ENCODE peak calls at places on chromosomes 16 and 17, in four cellular contexts. One of them, this sample, is unnamed.

GRCh38 chr17:66476014-66476413 is 173.6 kb downstream of the PRKCA start:
- DNase-seq in HepG2: no peak
- DNase-seq in GM12878: no peak
- DNase-seq in K562: no peak
- DNase-seq in this sample: no peak

GRCh38 chr17:15954222-15954621 is 9.3 kb downstream of the ADORA2B start:
- DNase-seq in GM12878: no peak
- DNase-seq in K562: no peak
- DNase-seq in HepG2: no peak
- DNase-seq in this sample: no peak

GRCh38 chr16:21145738-21146137 is 4.9 kb downstream of the DNAH3 start:
- DNase-seq in GM12878: no peak
- DNase-seq in K562: no peak
- DNase-seq in HepG2: no peak
- DNase-seq in this sample: no peak

GRCh38 chr17:45319239-45319703 is 2.5 kb upstream of the MAP3K14 start:
- DNase-seq in HepG2: no peak
- DNase-seq in GM12878: no peak
- DNase-seq in K562: no peak
- DNase-seq in this sample: no peak

GRCh38 chr16:24998201-24998600 is 17.0 kb downstream of the ARHGAP17 start:
- DNase-seq in HepG2: no peak
- DNase-seq in K562: no peak
- DNase-seq in GM12878: no peak
- DNase-seq in this sample: no peak

GRCh38 chr16:86330906-86331305 is 179.4 kb upstream of the FOXF1 start:
- DNase-seq in HepG2: no peak
- DNase-seq in GM12878: no peak
- DNase-seq in K562: no peak
- DNase-seq in this sample: no peak

GRCh38 chr17:68829211-68829610 is 126.0 kb downstream of the ABCA8 start:
- DNase-seq in GM12878: no peak
- DNase-seq in K562: no peak
- DNase-seq in HepG2: no peak
- DNase-seq in this sample: no peak

GRCh38 chr17:36592316-36592710 is 634 bp downstream of the DHRS11 start:
- DNase-seq in GM12878: no peak
- DNase-seq in K562: peak
- DNase-seq in HepG2: no peak
- DNase-seq in this sample: peak

GRCh38 chr16:72500545-72500944 is 328.6 kb upstream of the PMFBP1 start:
- DNase-seq in GM12878: no peak
- DNase-seq in HepG2: no peak
- DNase-seq in K562: no peak
- DNase-seq in this sample: no peak

DNA sequence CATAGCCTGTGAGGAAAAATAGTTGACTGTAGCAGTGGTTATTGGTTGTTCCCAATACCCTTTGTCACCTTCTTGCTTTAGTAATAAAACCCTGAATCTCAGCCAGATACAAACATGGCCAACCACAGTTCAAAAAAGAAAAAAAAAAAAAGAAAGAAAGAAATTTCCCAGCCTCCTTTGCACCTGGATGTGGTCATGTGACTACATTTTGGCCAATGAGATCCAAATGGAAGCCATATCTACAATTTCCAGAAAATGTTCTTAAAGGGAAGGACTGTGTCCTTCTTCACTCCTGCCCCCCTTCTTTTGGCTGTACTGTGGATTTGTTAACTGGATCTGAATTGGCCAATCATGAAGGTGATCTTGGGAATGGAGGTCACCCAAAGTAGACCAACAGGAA is 141.9 kb downstream of the SOX9 start:
- DNase-seq in GM12878: no peak
- DNase-seq in HepG2: no peak
- DNase-seq in K562: peak
- DNase-seq in this sample: no peak
- TF ChIP-seq CBFB in GM12878: no peak
- TF ChIP-seq CBFB in HepG2: no peak
- TF ChIP-seq CBFB in K562: no peak
- TF ChIP-seq CBFB in this sample: no peak

GRCh38 chr17:61239261-61239660 is 160.4 kb upstream of the TBX2 start:
- DNase-seq in K562: no peak
- DNase-seq in GM12878: no peak
- DNase-seq in HepG2: no peak
- DNase-seq in this sample: no peak

GRCh38 chr17:61235001-61235820 is 164.4 kb upstream of the TBX2 start:
- DNase-seq in K562: no peak
- DNase-seq in GM12878: no peak
- DNase-seq in HepG2: no peak
- DNase-seq in this sample: no peak

GRCh38 chr17:61235821-61236197 is 163.8 kb upstream of the TBX2 start:
- DNase-seq in HepG2: peak
- DNase-seq in K562: no peak
- DNase-seq in GM12878: no peak
- DNase-seq in this sample: no peak

GRCh38 chr17:61238455-61238933 is 161.1 kb upstream of the TBX2 start:
- DNase-seq in K562: no peak
- DNase-seq in GM12878: no peak
- DNase-seq in HepG2: no peak
- DNase-seq in this sample: no peak

DNA sequence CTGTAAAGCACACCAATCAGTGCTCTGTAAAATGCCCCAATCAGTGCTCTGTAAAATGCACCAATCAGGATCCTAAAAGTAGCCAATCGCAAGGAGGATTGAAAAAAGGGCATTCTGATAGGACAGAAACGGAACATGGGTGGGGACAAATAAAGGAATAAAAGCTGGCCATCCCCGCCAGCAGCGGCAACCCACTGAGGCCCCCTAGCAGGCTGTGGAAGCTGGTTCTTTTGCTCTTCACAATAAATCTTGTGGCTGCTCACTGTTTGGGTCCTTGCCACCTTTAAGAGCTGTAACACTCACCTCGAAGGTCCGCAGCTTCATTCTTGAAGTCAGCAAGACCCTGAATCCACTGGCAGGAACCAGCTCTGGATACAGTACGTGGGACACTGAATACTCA is 162.4 kb upstream of the TBX2 start:
- DNase-seq in GM12878: no peak
- DNase-seq in K562: no peak
- DNase-seq in HepG2: no peak
- DNase-seq in this sample: no peak
- TF ChIP-seq ETV6 in GM12878: no peak
- TF ChIP-seq ETV6 in K562: no peak
- TF ChIP-seq ETV6 in HepG2: no peak
- TF ChIP-seq ETV6 in this sample: no peak

DNA sequence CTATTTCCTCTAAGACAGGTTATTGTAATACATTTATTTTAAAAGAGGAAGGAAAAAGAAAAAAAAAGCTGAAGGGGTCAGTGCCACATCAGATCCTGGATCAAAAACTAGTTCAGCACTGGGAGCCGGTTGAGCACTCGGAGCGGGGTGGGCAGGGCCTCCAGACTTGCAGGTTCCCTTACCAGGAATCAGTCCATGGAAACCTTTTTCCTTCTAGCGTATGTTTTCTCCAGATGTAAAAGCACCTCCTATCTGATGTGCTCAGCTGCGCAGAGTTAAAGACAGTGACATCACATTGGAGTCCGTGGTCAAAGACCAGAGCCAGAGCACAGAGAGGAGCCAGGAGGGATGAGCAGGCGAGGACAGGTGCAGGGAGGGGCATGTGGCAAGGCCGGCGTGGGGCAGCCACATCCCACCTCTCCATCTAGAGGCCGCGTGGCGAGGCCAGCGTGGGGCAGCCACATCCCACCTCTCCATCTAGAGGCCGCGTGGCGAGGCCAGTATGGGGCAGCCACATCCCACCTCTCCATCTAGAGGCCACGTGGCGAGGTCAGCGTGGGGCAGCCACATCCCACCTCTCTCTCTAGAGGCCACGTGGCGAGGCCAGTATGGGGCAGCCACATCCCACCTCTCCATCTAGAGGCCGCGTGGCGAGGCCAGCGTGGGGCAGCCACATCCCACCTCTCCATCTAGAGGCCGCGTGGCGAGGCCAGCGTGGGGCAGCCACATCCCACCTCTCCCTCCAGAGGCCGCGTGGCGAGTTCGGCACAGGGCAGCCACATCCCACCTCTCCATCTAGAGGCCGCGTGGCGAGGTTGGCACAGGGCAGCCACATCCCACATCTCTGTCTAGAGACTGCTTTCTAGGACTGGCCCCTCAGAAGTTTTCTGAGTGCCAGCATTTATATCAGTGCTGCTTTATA is 166.8 kb upstream of the CHMP6 start:
- DNase-seq in HepG2: no peak
- DNase-seq in GM12878: no peak
- DNase-seq in K562: peak
- DNase-seq in this sample: no peak
- TF ChIP-seq CBFB in HepG2: no peak
- TF ChIP-seq CBFB in GM12878: no peak
- TF ChIP-seq CBFB in K562: no peak
- TF ChIP-seq CBFB in this sample: no peak

DNA sequence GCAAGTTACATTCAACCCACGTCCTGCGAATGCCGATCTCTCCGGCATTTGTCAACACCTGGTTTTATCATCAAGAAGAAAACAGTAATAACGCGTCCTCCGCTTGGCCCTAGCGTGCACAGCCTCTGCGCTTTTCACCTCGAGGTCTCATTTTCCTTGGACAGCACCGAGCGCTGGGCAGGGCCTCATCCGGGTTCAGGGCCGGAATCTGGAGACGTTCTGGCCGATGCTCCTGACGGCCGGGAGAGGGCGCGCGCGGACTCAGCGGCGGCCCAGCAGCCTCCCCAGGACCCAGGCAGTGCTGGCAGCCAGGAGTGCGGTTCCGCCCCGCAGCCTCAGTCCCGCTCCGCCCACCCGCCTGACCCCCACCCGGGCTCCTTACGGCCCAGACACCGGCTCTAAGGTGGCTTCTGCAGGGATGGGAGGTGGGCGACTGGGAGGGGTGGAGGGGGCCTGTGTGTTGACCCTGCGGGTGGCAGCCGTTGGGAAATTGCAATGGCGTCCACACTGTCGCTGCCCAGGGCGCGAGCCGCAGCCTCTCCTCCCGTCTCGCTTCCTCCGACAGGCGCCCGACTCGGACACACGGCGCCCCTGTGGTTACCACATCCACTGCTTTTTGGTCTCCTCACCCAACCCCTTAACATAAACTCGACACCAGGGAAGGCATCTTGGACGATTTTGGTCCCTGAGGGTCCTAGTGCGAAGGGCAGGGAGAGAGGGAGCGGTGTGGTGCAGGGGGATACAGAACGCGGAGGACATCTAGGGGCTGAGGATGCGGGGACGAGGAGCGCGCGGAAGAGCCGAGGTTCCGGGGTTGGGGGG is 7.4 kb upstream of the FLYWCH1 start:
- DNase-seq in HepG2: peak
- DNase-seq in GM12878: no peak
- DNase-seq in K562: peak
- DNase-seq in this sample: peak
- TF ChIP-seq ETV6 in HepG2: peak
- TF ChIP-seq ETV6 in GM12878: no peak
- TF ChIP-seq ETV6 in K562: peak
- TF ChIP-seq ETV6 in this sample: no peak

GRCh38 chr17:78708510-78708973 is 73.5 kb downstream of the CYTH1 start:
- DNase-seq in GM12878: no peak
- DNase-seq in K562: peak
- DNase-seq in HepG2: peak
- DNase-seq in this sample: peak

GRCh38 chr17:78707923-78708322 is 74.2 kb downstream of the CYTH1 start:
- DNase-seq in GM12878: no peak
- DNase-seq in K562: no peak
- DNase-seq in HepG2: no peak
- DNase-seq in this sample: no peak

GRCh38 chr17:78709688-78710290 is 72.3 kb downstream of the CYTH1 start:
- DNase-seq in K562: no peak
- DNase-seq in GM12878: no peak
- DNase-seq in HepG2: no peak
- DNase-seq in this sample: no peak

GRCh38 chr17:78710607-78711006 is 71.5 kb downstream of the CYTH1 start:
- DNase-seq in K562: no peak
- DNase-seq in HepG2: no peak
- DNase-seq in GM12878: no peak
- DNase-seq in this sample: no peak

GRCh38 chr17:78709119-78709681 is 72.9 kb downstream of the CYTH1 start:
- DNase-seq in HepG2: no peak
- DNase-seq in GM12878: no peak
- DNase-seq in K562: no peak
- DNase-seq in this sample: no peak
- TF ChIP-seq CBFB in HepG2: no peak
- TF ChIP-seq CBFB in GM12878: peak
- TF ChIP-seq CBFB in K562: no peak
- TF ChIP-seq CBFB in this sample: no peak

GRCh38 chr16:35752773-35753558 is 2293.6 kb downstream of the TP53TG3F start:
- DNase-seq in K562: no peak
- DNase-seq in HepG2: no peak
- DNase-seq in GM12878: no peak
- DNase-seq in this sample: no peak
- TF ChIP-seq ETV6 in K562: no peak
- TF ChIP-seq ETV6 in HepG2: no peak
- TF ChIP-seq ETV6 in GM12878: no peak
- TF ChIP-seq ETV6 in this sample: no peak

GRCh38 chr16:53346-54236 is at the start of the genes POLR3K and SNRNP25:
- DNase-seq in HepG2: peak
- DNase-seq in GM12878: peak
- DNase-seq in K562: peak
- DNase-seq in this sample: peak

GRCh38 chr16:56231-56927 is 2.8 kb downstream of the SNRNP25 start:
- DNase-seq in K562: no peak
- DNase-seq in HepG2: no peak
- DNase-seq in GM12878: no peak
- DNase-seq in this sample: no peak

GRCh38 chr16:50769-51591 is 2.4 kb downstream of the POLR3K start:
- DNase-seq in GM12878: no peak
- DNase-seq in K562: no peak
- DNase-seq in HepG2: no peak
- DNase-seq in this sample: no peak

GRCh38 chr16:55571-56136 is 2.0 kb downstream of the SNRNP25 start:
- DNase-seq in HepG2: no peak
- DNase-seq in K562: no peak
- DNase-seq in GM12878: no peak
- DNase-seq in this sample: no peak

DNA sequence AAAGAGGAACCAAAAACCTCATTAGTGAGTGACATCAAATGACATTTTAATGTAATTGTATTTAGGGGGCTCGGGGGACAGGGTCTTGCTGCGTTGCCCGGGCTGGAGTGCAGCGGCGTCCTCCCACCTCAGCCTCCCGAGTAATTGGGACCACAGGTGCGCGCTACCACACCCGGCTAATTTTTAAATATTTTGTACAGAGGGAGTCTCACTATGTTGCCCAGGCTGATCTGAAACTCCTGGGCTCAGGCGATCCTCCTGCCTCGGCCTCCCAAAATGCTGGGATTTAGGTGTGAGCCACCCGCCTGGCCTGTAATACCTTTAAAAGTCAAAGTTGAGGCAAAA is 581 bp downstream of the SNRNP25 start:
- DNase-seq in HepG2: no peak
- DNase-seq in GM12878: no peak
- DNase-seq in K562: no peak
- DNase-seq in this sample: no peak
- TF ChIP-seq CBFB in HepG2: no peak
- TF ChIP-seq CBFB in GM12878: no peak
- TF ChIP-seq CBFB in K562: no peak
- TF ChIP-seq CBFB in this sample: no peak